ENCODE peak calls at places on chromosomes 2 and 18, in ten cellular contexts. J, I, U, V, F, L, N, T, W and S are unnamed samples.
A peak's percentile ranks its signal among the peaks of the same experiment; 100 is the strongest.

GRCh38 chr18:38420611-38421010 is 855.0 kb upstream of the CELF4 start:
- DNase-seq in J (no peak), I (no peak), U (no peak), V (no peak), F (no peak), L (no peak), N (no peak), T (no peak), W (no peak), S (no peak)

GRCh38 chr2:111624401-111625156 is 259.4 kb downstream of the ANAPC1 start:
- DNase-seq in J (no peak), I (no peak), U (no peak), V (no peak), F (no peak), L (no peak), N (no peak), T (no peak), W (no peak), S (no peak)

GRCh38 chr2:109614715-109615636 is 812 bp downstream of the SOWAHC start:
- DNase-seq in J (peak; percentile 71), I (peak; percentile 23), U (peak; percentile 39), V (peak; percentile 39), F (no peak), L (no peak), N (peak; percentile 52), T (no peak), W (peak; percentile 84), S (no peak)

GRCh38 chr18:48312066-48312465 is 97.1 kb downstream of the ZBTB7C start:
- DNase-seq in J (no peak), I (no peak), U (no peak), V (no peak), F (no peak), L (no peak), N (no peak), T (no peak), W (peak; percentile 52), S (no peak)

GRCh38 chr2:8611246-8611645 is 70.6 kb upstream of the ID2 start:
- DNase-seq in J (no peak), I (no peak), U (no peak), V (no peak), F (no peak), L (no peak), N (no peak), T (no peak), W (no peak), S (no peak)

GRCh38 chr18:63762518-63762917 is 12.7 kb upstream of the SERPINB7 start:
- DNase-seq in J (no peak), I (no peak), U (no peak), V (no peak), F (no peak), L (no peak), N (no peak), T (no peak), W (no peak), S (no peak)

GRCh38 chr2:213429516-213429915 is 145.3 kb downstream of the SPAG16 start:
- DNase-seq in J (no peak), I (no peak), U (no peak), V (no peak), F (no peak), L (no peak), N (no peak), T (no peak), W (no peak), S (no peak)

GRCh38 chr2:134218928-134219707 is 34.8 kb upstream of the MGAT5 start:
- DNase-seq in J (no peak), I (no peak), U (peak; percentile 36), V (no peak), F (no peak), L (no peak), N (no peak), T (no peak), W (peak; percentile 90), S (no peak)

GRCh38 chr18:74963820-74964446 is 245.0 kb downstream of the PTGR3 start:
- DNase-seq in J (no peak), I (peak; percentile 50), U (peak; percentile 40), V (no peak), F (peak; percentile 6), L (no peak), N (peak; percentile 57), T (peak; percentile 33), W (no peak), S (no peak)

GRCh38 chr2:196959291-196959690 is 32.8 kb upstream of the PGAP1 start:
- DNase-seq in J (no peak), I (no peak), U (no peak), V (no peak), F (no peak), L (no peak), N (no peak), T (no peak), W (no peak), S (no peak)

GRCh38 chr2:39525636-39526412 is 88.7 kb upstream of the MAP4K3 start:
- DNase-seq in J (no peak), I (peak; percentile 49), U (no peak), V (no peak), F (no peak), L (no peak), N (no peak), T (no peak), W (no peak), S (no peak)

GRCh38 chr2:235842941-235843340 is 325.2 kb downstream of the GBX2 start:
- DNase-seq in J (no peak), I (no peak), U (no peak), V (no peak), F (no peak), L (no peak), N (no peak), T (no peak), W (no peak), S (no peak)

GRCh38 chr2:42360493-42360889 is 526 bp downstream of the COX7A2L start:
- DNase-seq in J (no peak), I (no peak), U (no peak), V (no peak), F (no peak), L (no peak), N (no peak), T (no peak), W (no peak), S (no peak)

DNA sequence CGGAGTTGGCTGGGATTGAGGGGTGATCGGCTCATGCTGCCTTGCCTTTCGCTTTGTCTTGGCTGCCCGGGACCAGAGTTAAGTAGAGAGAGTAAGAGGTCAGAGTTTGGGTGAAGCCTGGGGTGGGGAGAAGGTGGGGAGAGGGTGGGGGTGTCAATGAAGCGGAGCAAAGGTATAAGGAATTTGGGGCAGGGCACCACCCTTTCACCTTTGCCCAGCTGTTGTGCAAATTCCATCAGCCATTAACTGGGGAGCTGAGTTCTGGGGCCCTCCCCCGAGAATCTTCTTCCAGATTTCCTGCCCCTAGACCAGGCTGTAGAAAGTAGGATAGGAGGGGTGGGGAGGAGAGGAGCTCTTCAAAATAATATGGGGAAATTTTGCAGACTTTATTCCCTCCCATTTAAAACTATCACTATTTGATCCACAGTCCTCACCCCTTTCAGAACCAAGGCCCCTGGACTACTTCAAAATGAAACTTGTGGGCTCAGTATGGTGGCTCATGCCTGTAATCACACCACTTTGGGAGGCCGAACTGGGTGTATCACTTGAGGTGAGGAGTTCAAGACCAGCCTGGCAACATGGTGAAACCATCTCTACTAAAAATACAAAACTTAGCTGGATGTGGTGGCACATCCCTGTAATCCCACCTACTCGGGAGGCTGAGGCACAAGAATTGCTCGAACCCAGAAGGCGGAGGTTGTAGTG is at the start of gene SLC23A3:
- DNase-seq in J (no peak), I (no peak), U (no peak), V (no peak), F (no peak), L (no peak), N (no peak), T (no peak), W (no peak), S (no peak)
- H3K4me3 ChIP-seq in J (no peak within 1 kb of the TSS), I (no peak within 1 kb of the TSS), U (no peak within 1 kb of the TSS), V (no peak within 1 kb of the TSS), F (no peak within 1 kb of the TSS), L (no peak within 1 kb of the TSS), N (no peak within 1 kb of the TSS), T (no peak within 1 kb of the TSS), W (no peak within 1 kb of the TSS), S (no peak within 1 kb of the TSS)

GRCh38 chr2:105809723-105810122 is 65.0 kb downstream of the NCK2 start:
- DNase-seq in J (no peak), I (no peak), U (no peak), V (no peak), F (no peak), L (no peak), N (no peak), T (no peak), W (no peak), S (no peak)
- H3K4me1 ChIP-seq in J (no peaks in the 10 kb centered on the region), I (peaks cover 29% of the 10 kb centered on the region), U (peaks cover 49% of the 10 kb centered on the region), V (no peaks in the 10 kb centered on the region), F (peaks cover 18% of the 10 kb centered on the region), L (no peaks in the 10 kb centered on the region), N (peaks cover 40% of the 10 kb centered on the region), T (no peaks in the 10 kb centered on the region), W (peaks cover 15% of the 10 kb centered on the region), S (peaks cover 31% of the 10 kb centered on the region)

GRCh38 chr2:29115797-29116781 is 874 bp downstream of the CLIP4 start:
- DNase-seq in J (peak; percentile 89), I (peak; percentile 58), U (peak; percentile 61), V (peak; percentile 65), F (no peak), L (peak; percentile 60), N (peak; percentile 77), T (no peak), W (peak; percentile 89), S (no peak)
- TF ChIP-seq POLR2A in J (no peak), I (peak; percentile 25), U (no peak), V (no peak), F (no peak), L (peak; percentile 38), N (peak; percentile 61), T (no peak), W (no peak), S (no peak)

GRCh38 chr2:12718662-12719399 is 2.1 kb downstream of the TRIB2 start:
- DNase-seq in J (no peak), I (no peak), U (no peak), V (no peak), F (peak; percentile 35), L (no peak), N (no peak), T (no peak), W (peak; percentile 80), S (no peak)

GRCh38 chr2:12719400-12720104 is 2.8 kb downstream of the TRIB2 start:
- DNase-seq in J (no peak), I (no peak), U (no peak), V (no peak), F (no peak), L (no peak), N (no peak), T (no peak), W (no peak), S (no peak)

GRCh38 chr2:12720752-12721151 is 4.0 kb downstream of the TRIB2 start:
- DNase-seq in J (no peak), I (no peak), U (no peak), V (no peak), F (no peak), L (no peak), N (no peak), T (no peak), W (no peak), S (no peak)

GRCh38 chr2:12721571-12722444 is 5.1 kb downstream of the TRIB2 start:
- DNase-seq in J (no peak), I (no peak), U (no peak), V (no peak), F (no peak), L (no peak), N (no peak), T (no peak), W (no peak), S (no peak)

DNA sequence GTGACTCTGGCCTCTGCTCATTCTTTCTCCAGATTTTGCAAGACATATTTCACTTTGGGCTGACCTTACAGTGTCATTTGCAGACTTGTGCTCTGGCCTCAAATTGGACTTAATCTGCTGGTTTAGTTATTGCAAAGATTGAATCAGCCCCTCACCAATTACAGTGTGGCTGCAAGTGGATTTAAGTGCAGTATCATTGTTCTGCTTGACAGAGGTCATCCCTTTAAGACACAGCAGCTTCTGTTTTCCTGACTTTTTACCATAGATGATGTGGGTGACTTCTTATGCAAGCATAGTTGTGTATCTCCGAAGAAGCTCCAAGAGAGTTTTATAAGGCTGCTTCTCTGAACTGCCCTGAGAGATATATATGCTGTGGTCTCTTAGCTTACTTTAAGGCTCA is 3.4 kb downstream of the TRIB2 start:
- DNase-seq in J (no peak), I (no peak), U (no peak), V (no peak), F (no peak), L (no peak), N (no peak), T (no peak), W (no peak), S (no peak)
- H3K4me3 ChIP-seq in J (peak overlapping the region; percentile 74), I (no peak overlapping the region), U (peak overlapping the region; percentile 88), V (peak overlapping the region; percentile 96), F (no peak overlapping the region), L (no peak overlapping the region), N (peak overlapping the region; percentile 74), T (no peak overlapping the region), W (peak overlapping the region; percentile 92), S (peak overlapping the region; percentile 73)